ENCODE peak calls at places on chromosomes 12 and 14, in ten cellular contexts. A is lower leg skin, W is adrenal gland, V is A549, S is HCT116, P is body of pancreas, D is IMR-90, K is heart left ventricle, O is Peyer's patch, E is NB4. J is an unnamed sample.

GRCh38 chr12:4032906-4033628 is 159.9 kb upstream of the PARP11 start:
- DNase-seq in A (no peak), W (peak), V (no peak), S (no peak), P (no peak), D (peak), K (no peak), O (no peak), E (no peak), J (no peak)

GRCh38 chr12:26863515-26863914 is 30.5 kb upstream of the ITPR2 start:
- DNase-seq in A (no peak), W (no peak), V (no peak), S (peak), P (no peak), D (peak), K (no peak), O (no peak), E (peak), J (no peak)

GRCh38 chr12:71602745-71603577 is 60.7 kb downstream of the ZFC3H1 start:
- DNase-seq in A (no peak), W (no peak), V (no peak), S (no peak), P (no peak), D (no peak), K (no peak), O (no peak), E (peak), J (no peak)

GRCh38 chr14:101033446-101034165 is 130.1 kb upstream of the RTL1 start:
- DNase-seq in A (peak), W (peak), V (no peak), S (no peak), P (no peak), D (no peak), K (no peak), O (no peak), E (no peak), J (no peak)

GRCh38 chr12:102847131-102847530 is 69.9 kb downstream of the PAH start:
- DNase-seq in A (no peak), W (no peak), V (no peak), S (no peak), P (no peak), D (no peak), K (no peak), O (no peak), E (no peak), J (no peak)

GRCh38 chr12:102172436-102172835 is 25.2 kb downstream of the PMCH start:
- DNase-seq in A (no peak), W (no peak), V (no peak), S (no peak), P (no peak), D (peak), K (no peak), O (no peak), E (no peak), J (no peak)

GRCh38 chr12:56897844-56898341 is 36.3 kb downstream of the SDR9C7 start:
- DNase-seq in A (no peak), W (no peak), V (no peak), S (no peak), P (no peak), D (peak), K (no peak), O (no peak), E (no peak), J (no peak)

GRCh38 chr12:47071241-47071852 is 8.1 kb upstream of the PCED1B start:
- DNase-seq in A (no peak), W (no peak), V (no peak), S (no peak), P (no peak), D (no peak), K (no peak), O (no peak), E (peak), J (no peak)

GRCh38 chr12:100163416-100164152 is 20.9 kb upstream of the BLTP3B start:
- DNase-seq in A (peak), W (peak), V (peak), S (peak), P (peak), D (peak), K (peak), O (peak), E (peak), J (peak)

GRCh38 chr14:67491285-67491684 is 2.8 kb upstream of the TMEM229B start:
- DNase-seq in A (no peak), W (no peak), V (no peak), S (no peak), P (no peak), D (no peak), K (no peak), O (no peak), E (no peak), J (no peak)

GRCh38 chr12:5661820-5662219 is 229.9 kb downstream of the NTF3 start:
- DNase-seq in A (no peak), W (no peak), V (no peak), S (no peak), P (no peak), D (no peak), K (no peak), O (no peak), E (no peak), J (no peak)

GRCh38 chr14:83463500-83464098 is 1929.9 kb upstream of the SEL1L start:
- DNase-seq in A (no peak), W (peak), V (no peak), S (no peak), P (peak), D (peak), K (no peak), O (no peak), E (peak), J (no peak)

GRCh38 chr14:74349757-74350156 is 1.5 kb downstream of the VRTN start:
- DNase-seq in A (no peak), W (no peak), V (no peak), S (no peak), P (peak), D (no peak), K (no peak), O (no peak), E (no peak), J (no peak)

GRCh38 chr12:2457215-2458112 is 337.3 kb upstream of the FKBP4 start:
- DNase-seq in A (no peak), W (no peak), V (no peak), S (no peak), P (no peak), D (no peak), K (no peak), O (no peak), E (no peak), J (no peak)

GRCh38 chr14:78170203-78170602 is at the start of gene NRXN3:
- DNase-seq in A (peak), W (no peak), V (no peak), S (no peak), P (no peak), D (no peak), K (no peak), O (no peak), E (no peak), J (no peak)

GRCh38 chr12:66296171-66296683 is 6.1 kb upstream of the HELB start:
- DNase-seq in A (no peak), W (no peak), V (no peak), S (no peak), P (no peak), D (no peak), K (no peak), O (no peak), E (no peak), J (no peak)

GRCh38 chr14:36056846-36057245 is 119.7 kb downstream of the PTCSC3 start:
- DNase-seq in A (no peak), W (no peak), V (no peak), S (no peak), P (no peak), D (no peak), K (no peak), O (no peak), E (no peak), J (no peak)

GRCh38 chr12:26149963-26150362 is 25.1 kb upstream of the BHLHE41 start:
- DNase-seq in A (no peak), W (no peak), V (no peak), S (no peak), P (no peak), D (no peak), K (no peak), O (no peak), E (peak), J (no peak)

GRCh38 chr14:80239631-80240030 is 28.3 kb upstream of the DIO2 start:
- DNase-seq in A (no peak), W (no peak), V (no peak), S (no peak), P (no peak), D (no peak), K (no peak), O (no peak), E (no peak), J (no peak)

GRCh38 chr12:65986047-65986446 is 144.5 kb downstream of the LLPH start:
- DNase-seq in A (no peak), W (no peak), V (no peak), S (no peak), P (no peak), D (no peak), K (no peak), O (no peak), E (no peak), J (no peak)

GRCh38 chr14:72715910-72716268 is 178.0 kb downstream of the DPF3 start:
- DNase-seq in A (no peak), W (no peak), V (no peak), S (no peak), P (no peak), D (no peak), K (peak), O (no peak), E (no peak), J (no peak)

GRCh38 chr12:94561943-94562411 is 88.4 kb downstream of the TMCC3 start:
- DNase-seq in A (no peak), W (peak), V (no peak), S (no peak), P (peak), D (no peak), K (no peak), O (peak), E (no peak), J (peak)

GRCh38 chr12:15851919-15852318 is 30.3 kb upstream of the STRAP start:
- DNase-seq in A (no peak), W (no peak), V (no peak), S (no peak), P (no peak), D (no peak), K (no peak), O (no peak), E (no peak), J (no peak)

GRCh38 chr12:127363392-127363791 is 903.6 kb upstream of the TMEM132C start:
- DNase-seq in A (no peak), W (no peak), V (no peak), S (peak), P (no peak), D (no peak), K (no peak), O (no peak), E (peak), J (no peak)

GRCh38 chr12:50257226-50258166 is 25.8 kb downstream of the LIMA1 start:
- DNase-seq in A (no peak), W (no peak), V (no peak), S (no peak), P (peak), D (peak), K (no peak), O (no peak), E (no peak), J (no peak)

GRCh38 chr14:76954791-76955190 is 73.7 kb downstream of the IRF2BPL start:
- DNase-seq in A (no peak), W (no peak), V (no peak), S (no peak), P (no peak), D (no peak), K (no peak), O (no peak), E (no peak), J (no peak)

GRCh38 chr14:76958020-76958965 is 70.2 kb downstream of the IRF2BPL start:
- DNase-seq in A (no peak), W (no peak), V (no peak), S (no peak), P (no peak), D (no peak), K (no peak), O (no peak), E (no peak), J (no peak)

GRCh38 chr14:76957224-76957881 is 71.2 kb downstream of the IRF2BPL start:
- DNase-seq in A (no peak), W (no peak), V (no peak), S (no peak), P (no peak), D (no peak), K (no peak), O (no peak), E (peak), J (no peak)

GRCh38 chr14:76955575-76956252 is 72.8 kb downstream of the IRF2BPL start:
- DNase-seq in A (no peak), W (peak), V (no peak), S (no peak), P (peak), D (peak), K (no peak), O (peak), E (peak), J (no peak)

GRCh38 chr14:76956253-76957090 is 72.0 kb downstream of the IRF2BPL start:
- DNase-seq in A (peak), W (peak), V (peak), S (peak), P (peak), D (peak), K (peak), O (peak), E (peak), J (peak)
- TF ChIP-seq POLR2A in A (no peak), W (peak), V (peak), S (no peak), P (peak), D (no peak), K (no peak), O (peak), E (no peak), J (peak)

DNA sequence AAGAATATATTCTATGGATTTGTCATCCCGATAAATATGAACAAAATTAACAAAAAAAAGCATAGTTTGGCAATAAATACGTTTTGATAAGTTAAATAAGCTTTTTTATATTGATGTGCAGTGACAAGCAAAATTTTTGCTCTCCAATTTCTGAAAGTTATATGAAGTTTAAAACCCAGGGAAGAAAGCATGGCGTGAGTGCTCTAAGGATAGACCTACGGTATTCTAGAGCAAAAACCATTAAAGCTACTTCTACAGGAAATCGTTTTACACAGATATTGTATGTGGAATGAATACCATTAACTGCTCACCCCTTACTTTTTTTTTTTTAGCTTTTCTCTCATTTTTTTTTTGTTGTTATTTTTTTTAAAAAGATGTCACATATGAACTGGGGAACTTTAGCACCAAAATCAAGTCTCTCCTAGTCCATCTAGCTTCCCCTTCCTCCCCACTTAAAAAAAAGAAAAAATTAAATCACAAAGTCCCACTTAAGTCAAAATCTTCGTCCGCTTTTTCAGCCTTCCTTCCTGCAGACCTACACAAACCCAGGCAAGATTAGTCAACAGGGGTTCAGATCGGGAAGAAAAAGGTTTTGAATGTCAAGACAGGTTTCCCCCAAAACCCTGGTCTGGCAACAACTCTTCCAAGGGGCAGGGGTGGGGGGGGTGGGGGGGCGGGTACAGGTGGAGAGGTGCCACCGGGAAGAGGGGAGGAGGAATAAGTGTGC is 4.4 kb downstream of the ZFP36L1 start:
- DNase-seq in A (no peak), W (peak), V (no peak), S (no peak), P (no peak), D (no peak), K (no peak), O (no peak), E (no peak), J (no peak)
- H3K4me3 ChIP-seq in A (peak), W (no peak), V (peak), S (no peak), P (no peak), D (peak), K (peak), O (peak), E (no peak), J (peak)

GRCh38 chr12:114340231-114340630 is 65.7 kb downstream of the TBX5 start:
- DNase-seq in A (no peak), W (no peak), V (no peak), S (no peak), P (no peak), D (peak), K (no peak), O (no peak), E (no peak), J (no peak)
- TF ChIP-seq POLR2A in A (no peak), W (no peak), V (no peak), S (no peak), P (no peak), D (no peak), K (no peak), O (no peak), E (no peak), J (no peak)

DNA sequence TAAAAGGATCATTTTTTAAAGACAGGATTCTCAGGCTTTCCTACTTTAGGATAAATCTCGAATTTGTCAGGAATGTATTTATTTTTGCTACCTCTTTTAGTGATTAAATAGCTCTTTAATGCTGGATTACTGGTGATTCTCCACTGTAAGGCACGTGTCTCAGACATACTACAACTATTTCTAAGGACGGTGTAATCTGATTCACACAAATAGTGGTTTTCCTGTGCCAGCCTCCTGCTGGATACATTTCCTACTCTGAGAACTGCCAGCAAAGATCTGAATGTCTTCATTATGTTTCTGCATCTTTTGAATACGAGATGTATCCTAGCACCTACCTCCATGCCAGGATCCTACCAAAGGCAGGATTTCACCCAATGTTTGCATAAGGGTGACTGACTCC is 120.7 kb downstream of the PRICKLE1 start:
- DNase-seq in A (no peak), W (no peak), V (no peak), S (no peak), P (no peak), D (no peak), K (no peak), O (no peak), E (peak), J (no peak)
- H3K4me3 ChIP-seq in A (no peak), W (no peak), V (no peak), S (no peak), P (no peak), D (no peak), K (no peak), O (no peak), E (peak), J (no peak)

GRCh38 chr14:21039059-21039422 is 3.1 kb upstream of the RNASE7 start:
- DNase-seq in A (peak), W (peak), V (no peak), S (no peak), P (peak), D (peak), K (peak), O (peak), E (no peak), J (peak)
- TF ChIP-seq POLR2A in A (no peak), W (no peak), V (no peak), S (no peak), P (peak), D (no peak), K (no peak), O (no peak), E (no peak), J (peak)

GRCh38 chr12:32198555-32198954 is 91.9 kb downstream of the BICD1 start:
- DNase-seq in A (no peak), W (no peak), V (no peak), S (peak), P (no peak), D (peak), K (no peak), O (no peak), E (no peak), J (no peak)

GRCh38 chr12:32201096-32201495 is 94.4 kb downstream of the BICD1 start:
- DNase-seq in A (no peak), W (no peak), V (no peak), S (no peak), P (no peak), D (no peak), K (no peak), O (no peak), E (no peak), J (no peak)

GRCh38 chr12:32196250-32197198 is 89.9 kb downstream of the BICD1 start:
- DNase-seq in A (no peak), W (no peak), V (no peak), S (no peak), P (no peak), D (no peak), K (no peak), O (no peak), E (no peak), J (no peak)

GRCh38 chr12:32197421-32197820 is 90.8 kb downstream of the BICD1 start:
- DNase-seq in A (no peak), W (no peak), V (no peak), S (no peak), P (no peak), D (peak), K (no peak), O (no peak), E (no peak), J (no peak)

GRCh38 chr12:32201996-32202395 is 95.3 kb downstream of the BICD1 start:
- DNase-seq in A (no peak), W (no peak), V (no peak), S (no peak), P (peak), D (no peak), K (no peak), O (no peak), E (no peak), J (no peak)
- H3K4me3 ChIP-seq in A (no peak), W (no peak), V (no peak), S (no peak), P (no peak), D (no peak), K (no peak), O (no peak), E (no peak), J (no peak)

GRCh38 chr14:76918751-76919421 is 92.7 kb downstream of the LRRC74A start:
- DNase-seq in A (peak), W (peak), V (peak), S (peak), P (peak), D (peak), K (peak), O (peak), E (peak), J (peak)

GRCh38 chr14:76917158-76917596 is 91.0 kb downstream of the LRRC74A start:
- DNase-seq in A (no peak), W (peak), V (peak), S (peak), P (peak), D (peak), K (no peak), O (peak), E (peak), J (no peak)

GRCh38 chr14:76919431-76919810 is 93.2 kb downstream of the LRRC74A start:
- DNase-seq in A (no peak), W (no peak), V (no peak), S (no peak), P (peak), D (no peak), K (no peak), O (no peak), E (no peak), J (no peak)

GRCh38 chr14:76917759-76918175 is 91.6 kb downstream of the LRRC74A start:
- DNase-seq in A (no peak), W (peak), V (no peak), S (no peak), P (peak), D (no peak), K (peak), O (no peak), E (no peak), J (no peak)

GRCh38 chr14:76918176-76918750 is 92.1 kb downstream of the LRRC74A start:
- DNase-seq in A (peak), W (peak), V (no peak), S (no peak), P (peak), D (peak), K (peak), O (no peak), E (peak), J (peak)
- TF ChIP-seq POLR2A in A (no peak), W (peak), V (no peak), S (no peak), P (peak), D (no peak), K (no peak), O (no peak), E (no peak), J (no peak)

GRCh38 chr14:61469771-61470170 is 148.4 kb downstream of the PRKCH start:
- DNase-seq in A (no peak), W (peak), V (no peak), S (no peak), P (no peak), D (no peak), K (no peak), O (no peak), E (no peak), J (no peak)
- H3K4me3 ChIP-seq in A (no peak), W (no peak), V (no peak), S (no peak), P (no peak), D (no peak), K (no peak), O (no peak), E (no peak), J (no peak)

GRCh38 chr14:22918809-22919600 is at the start of gene RBM23:
- DNase-seq in A (peak), W (peak), V (peak), S (peak), P (peak), D (peak), K (peak), O (peak), E (peak), J (peak)
- TF ChIP-seq POLR2A in A (no peak), W (peak), V (peak), S (peak), P (peak), D (peak), K (peak), O (peak), E (peak), J (peak)

J was measured in right lobe of liver.